ENCODE peak calls at places on chromosomes 12 and 14, in six cellular contexts. F is GM12892, H is HepG2, J is SK-N-SH, B is K562, K is H1. S is an unnamed sample.

GRCh38 chr12:27434673-27435565 is 11.6 kb upstream of the SMCO2 start:
- DNase-seq in H (no peak), J (peak), F (no peak), B (peak), K (no peak), S (no peak)

GRCh38 chr12:98294426-98294825 is 221.0 kb upstream of the TMPO start:
- DNase-seq in F (no peak), B (no peak), H (no peak), K (no peak), J (no peak), S (no peak)

GRCh38 chr12:120742207-120742536 is 16.5 kb downstream of the ACADS start:
- DNase-seq in J (no peak), H (no peak), F (no peak), B (no peak), K (no peak), S (no peak)

GRCh38 chr14:69719501-69719951 is 47.4 kb upstream of the SRSF5 start:
- DNase-seq in F (no peak), K (no peak), B (no peak), J (no peak), H (no peak), S (no peak)

GRCh38 chr12:4011597-4011996 is 138.4 kb upstream of the PARP11 start:
- DNase-seq in J (no peak), B (no peak), H (peak), F (no peak), K (no peak), S (no peak)

GRCh38 chr12:23564454-23564853 is 385.0 kb downstream of the SOX5 start:
- DNase-seq in F (no peak), H (no peak), B (no peak), J (no peak), K (no peak), S (no peak)

GRCh38 chr14:51430079-51430478 is 190.0 kb downstream of the TMX1 start:
- DNase-seq in H (no peak), B (no peak), J (no peak), F (no peak), K (no peak), S (no peak)

GRCh38 chr12:123094349-123095073 is 56.4 kb downstream of the PITPNM2 start:
- DNase-seq in B (peak), J (no peak), K (no peak), F (no peak), H (peak), S (no peak)

GRCh38 chr14:53355581-53356112 is 202.5 kb upstream of the DDHD1 start:
- DNase-seq in F (no peak), K (peak), H (no peak), B (no peak), J (no peak), S (no peak)

GRCh38 chr12:14901228-14901562 is 15.5 kb upstream of the MGP start:
- DNase-seq in K (no peak), H (no peak), F (no peak), J (no peak), B (no peak), S (no peak)

GRCh38 chr12:89733579-89734201 is 25.1 kb upstream of the ATP2B1 start:
- DNase-seq in F (no peak), H (no peak), B (peak), K (no peak), J (no peak), S (no peak)

GRCh38 chr12:129296636-129297035 is 443.4 kb downstream of the GLT1D1 start:
- DNase-seq in J (no peak), H (no peak), F (no peak), B (no peak), K (no peak), S (no peak)

GRCh38 chr12:9378430-9378835 is 170.2 kb upstream of the PZP start:
- DNase-seq in B (peak), F (no peak), J (peak), H (peak), K (no peak), S (no peak)

GRCh38 chr12:52252728-52253328 is 19.8 kb downstream of the KRT7 start:
- DNase-seq in B (no peak), J (no peak), H (no peak), F (no peak), K (no peak), S (no peak)

GRCh38 chr12:114238808-114239207 is 167.1 kb downstream of the TBX5 start:
- DNase-seq in J (no peak), B (peak), H (no peak), F (no peak), K (no peak), S (no peak)

GRCh38 chr12:64137117-64137516 is 85.0 kb downstream of the KICS2 start:
- DNase-seq in B (no peak), J (no peak), K (no peak), F (no peak), H (no peak), S (no peak)

GRCh38 chr12:56374726-56375597 is 12.3 kb upstream of the APOF start:
- DNase-seq in K (no peak), B (no peak), H (peak), F (no peak), J (no peak), S (no peak)

GRCh38 chr12:15152864-15153263 is 68.4 kb downstream of the RERG start:
- DNase-seq in F (no peak), J (no peak), B (no peak), K (no peak), H (no peak), S (no peak)

GRCh38 chr14:63492391-63492790 is 50.8 kb downstream of the PPP2R5E start:
- DNase-seq in J (no peak), B (no peak), H (no peak), K (no peak), F (no peak), S (no peak)

GRCh38 chr14:94050231-94050880 is 24.2 kb downstream of the OTUB2 start:
- DNase-seq in B (no peak), F (no peak), J (no peak), H (no peak), K (peak), S (no peak)

GRCh38 chr12:124190301-124191023 is 104.4 kb upstream of the RFLNA start:
- DNase-seq in H (no peak), F (no peak), J (no peak), B (peak), K (no peak), S (no peak)

GRCh38 chr12:66273147-66273546 is 29.1 kb upstream of the HELB start:
- DNase-seq in F (no peak), K (no peak), J (no peak), H (no peak), B (no peak), S (no peak)

GRCh38 chr12:65495233-65495632 is 216.8 kb downstream of the MSRB3 start:
- DNase-seq in K (no peak), F (no peak), H (peak), B (no peak), J (no peak), S (no peak)

GRCh38 chr12:99223554-99223953 is 424.0 kb upstream of the GARIN6 start:
- DNase-seq in K (no peak), B (no peak), J (peak), H (no peak), F (no peak), S (no peak)

GRCh38 chr12:22993639-22994038 is 368.7 kb downstream of the ETNK1 start:
- DNase-seq in B (no peak), H (no peak), K (no peak), J (no peak), F (no peak), S (no peak)

GRCh38 chr12:132026796-132027500 is 77.2 kb downstream of the EP400 start:
- DNase-seq in F (no peak), B (no peak), H (no peak), J (no peak), K (no peak), S (no peak)

GRCh38 chr14:91873476-91874265 is 6.3 kb upstream of the TC2N start:
- DNase-seq in J (no peak), B (no peak), H (no peak), K (no peak), F (peak), S (peak)

GRCh38 chr12:90969851-90970250 is 14.9 kb upstream of the CCER1 start:
- DNase-seq in B (no peak), H (no peak), F (no peak), K (no peak), J (no peak), S (no peak)

GRCh38 chr12:116620085-116620734 is 61.0 kb downstream of the MAP1LC3B2 start:
- DNase-seq in K (no peak), J (no peak), B (peak), F (no peak), H (peak), S (no peak)

GRCh38 chr14:23571701-23572523 is 4.3 kb upstream of the AP1G2 start:
- DNase-seq in B (no peak), K (no peak), J (no peak), H (no peak), F (no peak), S (no peak)

GRCh38 chr12:24728366-24728765 is 220.5 kb downstream of the BCAT1 start:
- DNase-seq in B (no peak), H (peak), F (no peak), K (no peak), J (peak), S (no peak)

GRCh38 chr12:78431931-78432330 is 432.6 kb upstream of the SYT1 start:
- DNase-seq in B (no peak), F (no peak), H (no peak), K (no peak), J (no peak), S (no peak)

GRCh38 chr12:116766285-116766684 is 28.2 kb downstream of the RNFT2 start:
- DNase-seq in F (no peak), J (no peak), H (no peak), B (no peak), K (no peak), S (no peak)

GRCh38 chr12:1870086-1870485 is 48.4 kb downstream of the CACNA2D4 start:
- DNase-seq in H (no peak), K (peak), B (no peak), F (no peak), J (no peak), S (no peak)

DNA sequence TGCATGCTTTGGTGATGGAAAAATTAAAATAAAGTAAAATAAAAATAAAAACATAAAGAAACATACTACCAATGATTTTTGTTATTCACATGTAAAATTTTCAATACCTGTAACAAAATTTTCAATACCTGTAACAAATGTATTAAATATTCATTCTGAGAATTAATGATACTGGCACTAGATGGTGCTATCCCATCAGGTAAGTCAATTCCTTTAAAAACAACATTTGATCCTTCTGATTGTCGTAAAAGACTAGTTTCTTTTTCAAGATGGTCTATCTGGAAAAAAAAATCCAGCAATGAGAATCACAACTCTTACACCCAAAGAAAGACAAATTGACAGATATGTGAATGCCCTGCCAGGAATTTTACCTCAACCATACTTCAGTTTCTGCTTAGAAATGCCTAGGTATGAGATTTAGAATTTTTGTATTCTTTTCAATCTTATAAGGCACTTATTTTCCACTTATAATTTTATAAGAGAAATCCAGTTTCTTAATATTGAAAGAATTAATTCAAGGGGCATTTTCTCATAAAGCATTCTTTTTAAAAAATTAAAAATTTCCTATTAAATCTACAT is 30.7 kb downstream of the CEP290 start:
- DNase-seq in B (peak), K (no peak), J (peak), H (peak), F (no peak), S (no peak)
- TF ChIP-seq TAF1 in B (no peak), K (no peak), J (no peak), H (no peak), F (no peak), S (no peak)

DNA sequence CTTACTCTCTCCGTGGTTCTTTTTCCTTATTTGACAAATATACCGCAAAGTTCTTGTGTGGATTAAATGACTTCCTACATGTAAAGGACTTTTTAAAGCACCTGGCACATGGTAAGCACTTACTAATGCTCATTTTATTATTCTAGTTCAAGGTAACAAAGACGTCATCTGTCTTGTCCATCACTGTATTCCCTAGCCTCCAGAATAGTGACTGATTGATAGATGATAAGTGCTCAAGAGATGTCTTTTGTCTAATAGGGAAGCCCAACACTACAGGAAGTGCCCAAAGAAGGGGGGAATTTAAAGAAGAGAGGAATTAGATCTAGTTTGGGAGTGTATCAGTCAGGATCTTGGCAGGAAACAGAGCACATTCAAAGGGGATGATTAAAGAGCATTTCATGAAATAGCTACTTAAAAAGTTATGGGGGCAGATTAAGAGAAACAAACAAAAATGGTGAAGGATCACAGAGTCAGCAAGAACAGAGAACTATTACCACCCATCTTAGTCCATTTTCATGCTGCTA is 151.9 kb downstream of the GXYLT1 start:
- DNase-seq in H (no peak), F (no peak), J (no peak), B (no peak), K (no peak), S (no peak)
- TF ChIP-seq POLR2AphosphoS5 in H (no peak), F (no peak), J (no peak), B (no peak), K (no peak), S (no peak)

GRCh38 chr14:83483063-83483462 is 1949.4 kb upstream of the SEL1L start:
- DNase-seq in F (no peak), J (no peak), B (no peak), K (no peak), H (no peak), S (no peak)
- TF ChIP-seq TAF1 in F (no peak), J (no peak), B (no peak), K (no peak), H (no peak), S (no peak)

DNA sequence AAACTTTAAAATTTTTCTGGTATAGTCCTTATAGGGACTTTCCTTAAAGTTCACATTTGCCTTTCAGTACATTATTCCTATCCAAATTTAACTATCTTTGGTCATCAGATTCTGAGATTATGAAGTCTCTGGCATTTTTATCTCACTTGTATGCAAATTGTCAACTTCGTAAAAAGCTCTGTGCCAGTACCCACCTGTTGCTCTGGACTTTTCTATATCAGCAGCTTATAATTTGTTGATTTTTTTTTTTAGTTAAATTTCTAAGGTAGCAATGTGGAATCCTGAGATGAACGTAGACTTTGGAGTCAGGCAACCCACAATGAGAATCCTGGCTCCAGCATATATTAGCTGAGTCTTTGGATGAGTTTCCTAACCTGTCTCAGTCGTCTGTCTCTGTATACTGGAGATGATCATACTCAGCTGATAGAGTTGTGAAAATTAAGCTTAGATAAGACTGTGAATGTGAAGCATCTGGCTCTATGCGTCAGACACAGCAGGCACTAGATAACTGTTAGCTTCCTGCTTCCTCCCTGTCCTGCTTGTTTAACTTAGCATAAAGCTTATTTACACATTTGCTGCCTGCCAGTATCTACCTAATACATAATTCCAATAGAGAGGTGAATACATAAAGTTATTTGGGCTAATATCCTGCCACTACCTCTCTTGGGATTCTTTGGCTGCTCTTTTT is 59.8 kb downstream of the MARK3 start:
- DNase-seq in B (peak), F (no peak), H (no peak), K (no peak), J (peak), S (no peak)
- TF ChIP-seq POLR2AphosphoS5 in B (peak), F (no peak), H (no peak), K (no peak), J (no peak), S (no peak)

GRCh38 chr12:86091676-86092075 is 164.5 kb downstream of the MGAT4C start:
- DNase-seq in K (no peak), J (no peak), B (no peak), F (no peak), H (no peak), S (no peak)
- TF ChIP-seq TAF1 in K (no peak), J (no peak), B (no peak), F (no peak), H (no peak), S (no peak)

GRCh38 chr14:105248368-105249174 is at the start of gene BTBD6:
- DNase-seq in J (peak), F (peak), H (no peak), B (no peak), K (peak), S (peak)
- TF ChIP-seq POLR2AphosphoS5 in J (peak), F (no peak), H (no peak), B (no peak), K (no peak), S (no peak)

S was measured in GM12891.